ENCODE peak calls at places on chromosomes 11 and 22, in four cellular contexts. R is substantia nigra, Y is heart left ventricle, N is colonic mucosa. H is an unnamed sample.

GRCh38 chr11:117833401-117833891 is 8.9 kb upstream of the FXYD2 start:
- DNase-seq in R (no peak), Y (peak; percentile 20), N (peak; percentile 87), H (no peak)

GRCh38 chr11:63682045-63682915 is 980 bp downstream of the RTN3 start:
- DNase-seq in Y (no peak), R (peak; percentile 17), N (peak; percentile 70), H (peak; percentile 71)

GRCh38 chr11:78840190-78840589 is 265.5 kb upstream of the NARS2 start:
- DNase-seq in R (no peak), Y (no peak), N (no peak), H (no peak)

GRCh38 chr22:42262964-42263363 is 7.5 kb downstream of the TCF20 start:
- DNase-seq in R (no peak), Y (no peak), N (no peak), H (no peak)

GRCh38 chr11:61091373-61092279 is 10.7 kb upstream of the CD5 start:
- DNase-seq in R (no peak), Y (no peak), N (no peak), H (no peak)

GRCh38 chr11:117064275-117064674 is 34.0 kb downstream of the SIK3 start:
- DNase-seq in N (no peak), R (no peak), Y (no peak), H (no peak)

GRCh38 chr11:73576226-73576625 is 21.7 kb downstream of the FAM168A start:
- DNase-seq in Y (no peak), R (no peak), N (no peak), H (no peak)

GRCh38 chr22:41478891-41479521 is 10.1 kb downstream of the ACO2 start:
- DNase-seq in R (no peak), N (no peak), Y (no peak), H (peak; percentile 63)

GRCh38 chr11:8207080-8208000 is 38.5 kb upstream of the RIC3 start:
- DNase-seq in R (no peak), Y (no peak), N (no peak), H (no peak)

GRCh38 chr11:32121012-32121411 is 30.1 kb downstream of the RCN1 start:
- DNase-seq in Y (no peak), R (no peak), N (no peak), H (no peak)

GRCh38 chr11:35035894-35036408 is 103.0 kb upstream of the CD44 start:
- DNase-seq in R (no peak), Y (no peak), N (no peak), H (no peak)

GRCh38 chr22:34429314-34429713 is 509.0 kb upstream of the LARGE1 start:
- DNase-seq in R (no peak), N (no peak), Y (no peak), H (no peak)

GRCh38 chr11:119421941-119422504 is 949 bp downstream of the THY1 start:
- DNase-seq in N (no peak), R (no peak), Y (no peak), H (no peak)

GRCh38 chr11:70517996-70518907 is 119.9 kb downstream of the CTTN start:
- DNase-seq in N (no peak), Y (peak; percentile 4), R (no peak), H (no peak)

GRCh38 chr22:22720201-22720723 is 75.8 kb downstream of the GGTLC2 start:
- DNase-seq in N (peak; percentile 51), R (no peak), Y (no peak), H (no peak)

GRCh38 chr11:125433454-125434121 is 62.5 kb downstream of the FEZ1 start:
- DNase-seq in Y (peak; percentile 57), N (no peak), R (no peak), H (peak; percentile 86)

GRCh38 chr11:79054636-79055035 is 386.2 kb downstream of the TENM4 start:
- DNase-seq in R (no peak), N (no peak), Y (no peak), H (no peak)

GRCh38 chr11:35267504-35267903 is 128.5 kb downstream of the CD44 start:
- DNase-seq in Y (no peak), N (no peak), R (no peak), H (no peak)

GRCh38 chr11:119702261-119702591 is 26.8 kb downstream of the NECTIN1 start:
- DNase-seq in R (no peak), Y (no peak), N (no peak), H (no peak)

GRCh38 chr22:49051491-49052022 is 776.1 kb downstream of the BRD1 start:
- DNase-seq in Y (no peak), N (no peak), R (no peak), H (no peak)

GRCh38 chr11:108009497-108010360 is 1.0 kb downstream of the CUL5 start:
- DNase-seq in Y (no peak), R (peak; percentile 52), N (peak; percentile 30), H (peak; percentile 10)

GRCh38 chr22:35797411-35797810 is 79.7 kb downstream of the APOL5 start:
- DNase-seq in R (no peak), N (no peak), Y (no peak), H (no peak)

GRCh38 chr11:71102251-71102995 is 150.0 kb downstream of the SHANK2 start:
- DNase-seq in N (no peak), Y (no peak), R (no peak), H (no peak)

GRCh38 chr22:29308148-29308790 is 1.8 kb downstream of the GAS2L1 start:
- DNase-seq in N (no peak), R (no peak), Y (peak; percentile 52), H (no peak)

GRCh38 chr11:82634091-82634490 is 99.6 kb downstream of the FAM181B start:
- DNase-seq in Y (no peak), R (no peak), N (no peak), H (no peak)

GRCh38 chr11:78223320-78223954 is 34.7 kb downstream of the USP35 start:
- DNase-seq in R (no peak), N (no peak), Y (no peak), H (no peak)

GRCh38 chr11:62260261-62260953 is 9.6 kb upstream of the SCGB2A2 start:
- DNase-seq in R (no peak), Y (no peak), N (no peak), H (no peak)

GRCh38 chr11:75328426-75329277 is 22.8 kb downstream of the ARRB1 start:
- DNase-seq in N (peak; percentile 88), Y (peak; percentile 68), R (peak; percentile 66), H (peak; percentile 87)

GRCh38 chr11:27471067-27471587 is 1.5 kb downstream of the LGR4 start:
- DNase-seq in Y (peak; percentile 32), R (no peak), N (peak; percentile 39), H (no peak)

GRCh38 chr22:24930678-24931077 is 15.8 kb downstream of the LHFPL7 start:
- DNase-seq in Y (no peak), N (no peak), R (no peak), H (no peak)

GRCh38 chr11:60515144-60515855 is at the start of gene MS4A13:
- DNase-seq in Y (no peak), R (no peak), N (no peak), H (no peak)

GRCh38 chr11:1218256-1218787 is 4.5 kb upstream of the MUC5B start:
- DNase-seq in N (peak; percentile 80), Y (no peak), R (no peak), H (no peak)

GRCh38 chr22:29751139-29751538 is 15.7 kb downstream of the ZMAT5 start:
- DNase-seq in Y (no peak), N (no peak), R (no peak), H (no peak)

GRCh38 chr11:68374531-68374930 is 62.1 kb downstream of the LRP5 start:
- DNase-seq in R (no peak), Y (no peak), N (no peak), H (no peak)

GRCh38 chr11:103359221-103359620 is 250.0 kb downstream of the DYNC2H1 start:
- DNase-seq in R (no peak), N (no peak), Y (no peak), H (no peak)

DNA sequence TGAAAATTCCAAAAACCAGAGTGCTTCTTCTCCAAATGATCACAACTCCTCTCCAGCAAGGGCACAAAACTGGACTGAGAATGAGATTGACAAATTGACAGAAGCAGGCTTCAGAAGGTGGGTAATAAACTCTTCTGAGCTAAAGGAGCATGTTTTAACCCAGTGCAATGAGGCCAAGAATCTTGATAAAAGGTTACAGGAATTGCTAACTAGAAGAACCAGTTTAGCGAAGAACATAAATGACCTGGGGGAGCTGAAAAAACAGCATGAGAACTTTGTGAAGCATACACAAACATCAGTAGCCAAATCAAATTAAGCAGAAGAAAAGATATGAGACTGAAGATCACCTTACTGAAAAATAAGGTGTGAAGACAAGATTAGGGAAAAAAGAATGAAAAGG is 15.5 kb downstream of the OR52M1 start:
- DNase-seq in Y (no peak), N (no peak), R (no peak), H (no peak)
- H3K27ac ChIP-seq in Y (no peak overlapping the region), N (no peak overlapping the region), R (no peak overlapping the region), H (no peak overlapping the region)

DNA sequence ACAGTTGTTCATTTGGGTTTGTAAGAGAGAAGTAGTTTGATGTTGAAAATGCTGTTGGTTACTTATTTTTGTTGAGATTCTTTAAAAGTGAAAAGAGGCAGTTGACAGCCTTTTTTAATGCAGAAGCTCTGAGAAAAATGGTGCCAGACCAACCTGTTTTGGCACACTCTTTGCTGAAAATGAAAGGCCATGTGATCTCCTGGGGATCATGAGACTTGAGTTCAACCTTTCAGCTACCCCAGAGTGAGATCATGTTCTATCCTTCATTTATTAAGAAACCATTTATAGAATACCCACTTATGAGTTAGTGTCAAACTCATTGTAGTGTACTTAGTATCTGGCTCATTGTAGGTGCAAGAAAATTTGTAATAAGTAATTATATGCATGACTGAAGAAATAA is 196.2 kb downstream of the MAML2 start:
- DNase-seq in N (no peak), R (no peak), Y (no peak), H (no peak)
- H3K27ac ChIP-seq in N (no peak overlapping the region), R (no peak overlapping the region), Y (no peak overlapping the region), H (no peak overlapping the region)

DNA sequence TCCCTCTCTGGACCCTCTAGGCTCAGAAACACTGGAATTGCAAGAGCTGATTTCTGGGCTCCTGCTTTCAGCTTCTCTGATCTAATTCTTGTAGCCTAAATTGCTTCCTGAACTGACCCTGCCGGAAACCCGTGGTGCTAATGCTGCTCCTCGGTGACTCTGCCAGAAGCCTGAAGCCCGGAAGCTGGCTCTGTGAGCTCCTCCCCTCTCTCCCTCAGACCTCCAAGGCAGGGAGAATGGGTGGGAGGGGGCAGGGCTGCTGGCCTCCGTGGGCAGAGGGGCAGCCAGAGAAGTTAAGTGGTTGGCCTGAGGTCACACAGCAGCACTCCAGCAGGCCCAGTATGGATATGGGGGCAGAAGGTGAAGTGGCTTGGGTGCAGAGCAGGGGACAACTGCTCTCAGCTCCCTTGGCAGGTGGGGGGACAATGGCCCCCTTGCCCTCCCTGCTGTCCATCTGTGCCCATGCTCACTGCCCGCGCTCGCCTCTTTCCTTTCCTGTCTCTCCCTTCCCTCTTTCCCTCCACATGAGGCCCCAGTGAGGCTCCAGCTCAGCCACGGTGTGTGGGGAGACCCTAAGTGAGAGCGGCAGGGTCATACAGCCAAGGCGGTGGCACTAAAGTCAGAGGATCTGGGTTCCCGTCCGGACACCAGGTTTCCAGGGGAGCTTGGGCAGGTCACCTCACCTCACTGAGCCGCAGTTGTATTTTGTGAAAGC is 16.2 kb downstream of the CAPN5 start:
- DNase-seq in R (no peak), N (no peak), Y (peak; percentile 70), H (peak; percentile 41)
- H3K27ac ChIP-seq in R (no peak overlapping the region), N (peak overlapping the region; percentile 50), Y (peak overlapping the region; percentile 70), H (no peak overlapping the region)

GRCh38 chr11:86164106-86164505 is 80.4 kb upstream of the EED start:
- DNase-seq in R (no peak), Y (no peak), N (no peak), H (no peak)

GRCh38 chr11:86158716-86159669 is 85.6 kb upstream of the EED start:
- DNase-seq in N (no peak), R (no peak), Y (no peak), H (no peak)

GRCh38 chr11:86160546-86161149 is 83.9 kb upstream of the EED start:
- DNase-seq in N (no peak), R (no peak), Y (no peak), H (no peak)

GRCh38 chr11:86162257-86162656 is 82.3 kb upstream of the EED start:
- DNase-seq in Y (peak; percentile 74), R (no peak), N (no peak), H (peak; percentile 71)

GRCh38 chr11:86161373-86162255 is 82.9 kb upstream of the EED start:
- DNase-seq in R (no peak), Y (no peak), N (no peak), H (no peak)
- H3K27ac ChIP-seq in R (peak overlapping the region; percentile 68), Y (peak overlapping the region; percentile 64), N (peak overlapping the region; percentile 28), H (peak overlapping the region; percentile 78)

H was measured in dorsolateral prefrontal cortex.